ENCODE peak calls at places on chromosome 3, in six cellular contexts. H is right lobe of liver, Y is Karpas-422, N is IMR-90, M is fibroblast of lung, I is lower lobe of right lung. F is an unnamed sample. For H3K4me1 and H3K9me3, the result is how much of the 10 kb centered on the place peaks cover.

GRCh38 chr3:39254806-39255449 is 24.9 kb downstream of the CX3CR1 start:
- DNase-seq in N (peak), I (no peak), H (no peak), M (peak), Y (peak), F (no peak)

GRCh38 chr3:30689202-30689641 is 82.8 kb downstream of the TGFBR2 start:
- DNase-seq in N (peak), Y (no peak), H (no peak), M (peak), I (no peak), F (no peak)

GRCh38 chr3:120894285-120894684 is 13.7 kb upstream of the STXBP5L start:
- DNase-seq in Y (no peak), H (no peak), M (peak), N (no peak), I (no peak), F (no peak)

GRCh38 chr3:65778966-65779365 is 259.8 kb downstream of the MAGI1 start:
- DNase-seq in N (peak), M (peak), Y (no peak), I (no peak), H (no peak), F (no peak)

GRCh38 chr3:99627062-99627826 is 11.2 kb upstream of the COL8A1 start:
- DNase-seq in Y (no peak), H (no peak), M (peak), N (peak), I (no peak), F (no peak)

GRCh38 chr3:65751123-65751700 is 287.5 kb downstream of the MAGI1 start:
- DNase-seq in M (peak), I (no peak), H (no peak), N (peak), Y (peak), F (no peak)

GRCh38 chr3:31704651-31705179 is 172.0 kb downstream of the STT3B start:
- DNase-seq in N (peak), Y (no peak), H (no peak), M (peak), I (peak), F (peak)

GRCh38 chr3:136952292-136952691 is 5.5 kb upstream of the IL20RB start:
- DNase-seq in I (no peak), N (peak), Y (no peak), H (no peak), M (peak), F (no peak)

GRCh38 chr3:34305266-34305665 is 506.8 kb downstream of the PDCD6IP start:
- DNase-seq in M (no peak), H (no peak), I (no peak), N (no peak), Y (no peak), F (no peak)

GRCh38 chr3:27641888-27642601 is 80.1 kb downstream of the EOMES start:
- DNase-seq in H (no peak), Y (no peak), M (no peak), I (no peak), N (no peak), F (no peak)

GRCh38 chr3:60920519-60920918 is 330.7 kb downstream of the FHIT start:
- DNase-seq in H (no peak), M (no peak), I (no peak), N (no peak), Y (no peak), F (no peak)

GRCh38 chr3:52488746-52489145 is 6.4 kb upstream of the STAB1 start:
- DNase-seq in M (no peak), H (no peak), Y (no peak), I (no peak), N (no peak), F (no peak)

GRCh38 chr3:16768956-16769355 is 115.8 kb upstream of the PLCL2 start:
- DNase-seq in Y (no peak), M (peak), H (no peak), I (no peak), N (no peak), F (no peak)

GRCh38 chr3:101859882-101860281 is 10.6 kb downstream of the NFKBIZ start:
- DNase-seq in Y (no peak), I (no peak), N (no peak), M (no peak), H (no peak), F (no peak)

GRCh38 chr3:107987036-107987557 is 103.7 kb downstream of the CD47 start:
- DNase-seq in M (peak), N (peak), I (peak), Y (no peak), H (peak), F (no peak)

GRCh38 chr3:187737401-187738088 is 7.7 kb downstream of the BCL6 start:
- DNase-seq in Y (peak), M (peak), I (peak), H (peak), N (peak), F (peak)

GRCh38 chr3:144810150-144810549 is 838.5 kb downstream of the DIPK2A start:
- DNase-seq in H (no peak), I (no peak), N (no peak), M (no peak), Y (no peak), F (no peak)

GRCh38 chr3:183069086-183069485 is 30.2 kb downstream of the MCCC1 start:
- DNase-seq in I (no peak), Y (no peak), N (no peak), M (no peak), H (no peak), F (no peak)

GRCh38 chr3:123776383-123776782 is 107.7 kb downstream of the MYLK start:
- DNase-seq in Y (no peak), I (no peak), H (no peak), M (no peak), N (no peak), F (no peak)

GRCh38 chr3:122857019-122857418 is 62.1 kb downstream of the SLC49A4 start:
- DNase-seq in M (peak), N (peak), Y (no peak), H (no peak), I (no peak), F (no peak)

GRCh38 chr3:44106761-44107160 is 134.9 kb upstream of the TOPAZ1 start:
- DNase-seq in Y (no peak), H (no peak), I (no peak), N (no peak), M (no peak), F (no peak)

GRCh38 chr3:4355401-4356224 is 52.4 kb downstream of the SETMAR start:
- DNase-seq in N (no peak), Y (no peak), I (no peak), M (peak), H (peak), F (no peak)

GRCh38 chr3:60742606-60743145 is 508.6 kb downstream of the FHIT start:
- DNase-seq in H (no peak), I (no peak), Y (peak), M (peak), N (peak), F (no peak)

GRCh38 chr3:80190051-80190450 is 422.3 kb upstream of the ROBO1 start:
- DNase-seq in N (peak), M (peak), I (no peak), Y (no peak), H (no peak), F (no peak)

GRCh38 chr3:151226088-151226563 is 23.1 kb upstream of the GPR171 start:
- DNase-seq in N (peak), I (no peak), M (peak), H (no peak), Y (no peak), F (no peak)

GRCh38 chr3:78721771-78722543 is 1045.8 kb downstream of the ROBO1 start:
- DNase-seq in M (no peak), H (no peak), I (no peak), Y (no peak), N (peak), F (no peak)

GRCh38 chr3:196641278-196642058 is 2.0 kb downstream of the NRROS start:
- DNase-seq in N (no peak), Y (no peak), H (no peak), M (no peak), I (no peak), F (peak)

GRCh38 chr3:167346171-167346570 is 33.9 kb downstream of the ZBBX start:
- DNase-seq in N (no peak), Y (no peak), I (no peak), H (no peak), M (no peak), F (no peak)

GRCh38 chr3:66761093-66761780 is 236.9 kb upstream of the KBTBD8 start:
- DNase-seq in Y (no peak), H (no peak), N (peak), M (no peak), I (no peak), F (no peak)

GRCh38 chr3:82030932-82031331 is 269.5 kb upstream of the GBE1 start:
- DNase-seq in I (no peak), H (no peak), N (no peak), M (no peak), Y (no peak), F (no peak)

GRCh38 chr3:38110314-38111050 is 26.4 kb downstream of the ACAA1 start:
- DNase-seq in M (no peak), I (no peak), Y (no peak), N (no peak), H (peak), F (no peak)

GRCh38 chr3:10901293-10902010 is 85.4 kb downstream of the SLC6A11 start:
- DNase-seq in H (no peak), Y (no peak), I (no peak), M (no peak), N (no peak), F (no peak)

GRCh38 chr3:12351145-12351544 is 62.3 kb downstream of the PPARG start:
- DNase-seq in N (no peak), H (no peak), Y (no peak), M (no peak), I (no peak), F (no peak)

GRCh38 chr3:128931046-128931445 is 51.6 kb downstream of the ACAD9 start:
- DNase-seq in N (no peak), H (no peak), M (no peak), I (no peak), Y (no peak), F (no peak)

GRCh38 chr3:143529018-143529478 is 319.2 kb downstream of the SLC9A9 start:
- DNase-seq in H (no peak), Y (peak), M (no peak), N (no peak), I (no peak), F (no peak)

GRCh38 chr3:143531101-143531500 is 317.2 kb downstream of the SLC9A9 start:
- DNase-seq in Y (no peak), M (no peak), H (no peak), I (no peak), N (no peak), F (no peak)

GRCh38 chr3:143526016-143526540 is 322.2 kb downstream of the SLC9A9 start:
- DNase-seq in M (peak), Y (no peak), I (no peak), N (no peak), H (no peak), F (no peak)

GRCh38 chr3:143533391-143533790 is 314.9 kb downstream of the SLC9A9 start:
- DNase-seq in M (no peak), H (no peak), N (no peak), I (no peak), Y (no peak), F (no peak)

GRCh38 chr3:143529778-143530177 is 318.5 kb downstream of the SLC9A9 start:
- DNase-seq in I (no peak), M (no peak), N (no peak), Y (no peak), H (no peak), F (no peak)
- H3K4me1 ChIP-seq in I (under half), M (under half), N (under half), Y (under half), H (under half), F (under half)

GRCh38 chr3:5891721-5892120 is 704.2 kb downstream of the EDEM1 start:
- DNase-seq in M (peak), I (no peak), N (no peak), H (no peak), Y (no peak), F (no peak)

DNA sequence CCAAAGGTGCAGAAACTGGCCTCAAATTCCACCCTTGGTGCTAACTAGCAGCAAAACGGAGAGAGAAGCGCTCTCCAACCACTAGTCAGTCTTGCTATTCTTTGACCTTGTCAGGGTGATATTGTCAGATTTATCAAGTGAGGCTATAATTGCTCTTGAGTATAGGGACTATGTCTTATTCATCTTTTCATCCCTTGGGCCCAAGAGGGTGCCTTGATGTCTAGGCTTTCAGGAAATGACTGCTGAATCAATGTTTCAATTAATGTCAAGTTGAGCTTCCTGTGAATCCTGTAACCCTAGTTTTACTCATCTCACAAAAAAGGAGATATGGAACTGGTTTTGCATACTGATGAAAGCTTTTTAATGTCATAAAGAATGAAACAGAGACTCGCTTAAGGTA is 701.3 kb downstream of the EDEM1 start:
- DNase-seq in M (no peak), I (no peak), H (no peak), Y (no peak), N (no peak), F (no peak)
- H3K9me3 ChIP-seq in M (under half), I (under half), H (under half), Y (under half), N (under half), F (under half)

GRCh38 chr3:50262778-50263177 is 6.2 kb upstream of the SEMA3B start:
- DNase-seq in Y (no peak), M (no peak), I (no peak), N (no peak), H (no peak), F (no peak)
- H3K4me1 ChIP-seq in Y (under half), M (under half), I (half or more), N (half or more), H (under half), F (half or more)

DNA sequence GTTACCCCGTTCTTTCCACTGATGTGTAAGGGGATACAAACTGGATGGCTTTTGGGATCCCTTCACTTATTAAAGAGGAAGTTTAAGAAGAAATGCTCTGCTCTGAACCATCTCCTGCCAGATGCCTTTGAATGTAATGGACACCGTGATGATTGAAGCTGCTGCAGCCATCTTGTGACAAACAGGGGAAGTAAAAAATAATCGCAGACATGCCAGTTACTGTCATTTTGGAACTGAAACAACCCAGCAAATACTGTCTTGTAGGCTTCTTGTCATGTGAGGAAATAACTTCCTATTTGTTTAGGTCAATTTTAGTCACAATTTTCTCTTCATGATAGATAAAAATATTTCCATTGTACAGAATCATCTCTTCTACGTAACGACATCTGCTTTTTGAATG is 224.0 kb downstream of the CHL1 start:
- DNase-seq in N (no peak), M (no peak), I (no peak), Y (no peak), H (no peak), F (no peak)
- H3K9me3 ChIP-seq in N (under half), M (under half), I (under half), Y (under half), H (under half), F (under half)

F was measured in upper lobe of right lung.